ENCODE peak calls at places on chromosomes 13 and 19, in four cellular contexts. One of them, this sample, is unnamed.

GRCh38 chr13:46552302-46552680 is 679 bp upstream of the LRCH1 start:
- DNase-seq in NAMALWA: no peak
- DNase-seq in dorsolateral prefrontal cortex: no peak
- DNase-seq in NCI-H1092: no peak
- DNase-seq in this sample: no peak

GRCh38 chr19:7426986-7427385 is 61.8 kb downstream of the PEX11G start:
- DNase-seq in dorsolateral prefrontal cortex: no peak
- DNase-seq in NCI-H1092: no peak
- DNase-seq in NAMALWA: no peak
- DNase-seq in this sample: no peak

GRCh38 chr13:20699715-20700114 is 3.8 kb upstream of the IL17D start:
- DNase-seq in NCI-H1092: no peak
- DNase-seq in NAMALWA: no peak
- DNase-seq in dorsolateral prefrontal cortex: no peak
- DNase-seq in this sample: no peak

GRCh38 chr13:32212420-32212819 is 102.7 kb downstream of the ZAR1L start:
- DNase-seq in NAMALWA: no peak
- DNase-seq in NCI-H1092: no peak
- DNase-seq in dorsolateral prefrontal cortex: no peak
- DNase-seq in this sample: no peak

GRCh38 chr13:51858433-51859247 is 3.1 kb upstream of the CCDC70 start:
- DNase-seq in dorsolateral prefrontal cortex: no peak
- DNase-seq in NCI-H1092: no peak
- DNase-seq in NAMALWA: no peak
- DNase-seq in this sample: no peak

GRCh38 chr19:49057636-49058234 is at the start of gene CGB7:
- DNase-seq in dorsolateral prefrontal cortex: no peak
- DNase-seq in NCI-H1092: no peak
- DNase-seq in NAMALWA: no peak
- DNase-seq in this sample: no peak

GRCh38 chr19:51009061-51009891 is 7.9 kb upstream of the KLK8 start:
- DNase-seq in dorsolateral prefrontal cortex: no peak
- DNase-seq in NCI-H1092: no peak
- DNase-seq in NAMALWA: no peak
- DNase-seq in this sample: no peak

GRCh38 chr13:56909896-56910600 is 230.7 kb upstream of the PRR20A start:
- DNase-seq in NCI-H1092: no peak
- DNase-seq in dorsolateral prefrontal cortex: peak
- DNase-seq in NAMALWA: no peak
- DNase-seq in this sample: no peak

GRCh38 chr13:67390462-67391093 is 160.4 kb upstream of the PCDH9 start:
- DNase-seq in NAMALWA: no peak
- DNase-seq in NCI-H1092: no peak
- DNase-seq in dorsolateral prefrontal cortex: no peak
- DNase-seq in this sample: no peak

GRCh38 chr13:110874508-110874960 is 40.3 kb downstream of the ANKRD10 start:
- DNase-seq in NAMALWA: no peak
- DNase-seq in dorsolateral prefrontal cortex: peak
- DNase-seq in NCI-H1092: peak
- DNase-seq in this sample: peak

GRCh38 chr13:111976474-111977183 is 90.3 kb upstream of the SOX1 start:
- DNase-seq in dorsolateral prefrontal cortex: no peak
- DNase-seq in NCI-H1092: no peak
- DNase-seq in NAMALWA: no peak
- DNase-seq in this sample: no peak

GRCh38 chr13:39566216-39566869 is 36.6 kb downstream of the LHFPL6 start:
- DNase-seq in dorsolateral prefrontal cortex: no peak
- DNase-seq in NCI-H1092: no peak
- DNase-seq in NAMALWA: no peak
- DNase-seq in this sample: no peak

GRCh38 chr19:44685877-44686276 is 13.1 kb upstream of the CEACAM16 start:
- DNase-seq in NAMALWA: no peak
- DNase-seq in dorsolateral prefrontal cortex: no peak
- DNase-seq in NCI-H1092: no peak
- DNase-seq in this sample: no peak

GRCh38 chr19:29658221-29658991 is 6.9 kb upstream of the PLEKHF1 start:
- DNase-seq in NAMALWA: no peak
- DNase-seq in dorsolateral prefrontal cortex: no peak
- DNase-seq in NCI-H1092: no peak
- DNase-seq in this sample: no peak

GRCh38 chr19:18310966-18311365 is 11.9 kb downstream of the LSM4 start:
- DNase-seq in dorsolateral prefrontal cortex: no peak
- DNase-seq in NCI-H1092: no peak
- DNase-seq in NAMALWA: no peak
- DNase-seq in this sample: no peak

GRCh38 chr19:45779231-45780145 is 2.8 kb downstream of the DMPK start:
- DNase-seq in NCI-H1092: peak
- DNase-seq in NAMALWA: peak
- DNase-seq in dorsolateral prefrontal cortex: no peak
- DNase-seq in this sample: no peak

GRCh38 chr13:108425056-108425455 is 155.5 kb downstream of the TNFSF13B start:
- DNase-seq in dorsolateral prefrontal cortex: no peak
- DNase-seq in NAMALWA: no peak
- DNase-seq in NCI-H1092: no peak
- DNase-seq in this sample: no peak

GRCh38 chr19:43807651-43808050 is 5.4 kb upstream of the LYPD5 start:
- DNase-seq in dorsolateral prefrontal cortex: no peak
- DNase-seq in NAMALWA: no peak
- DNase-seq in NCI-H1092: no peak
- DNase-seq in this sample: no peak

GRCh38 chr13:98180092-98180491 is 3.0 kb upstream of the RNF113B start:
- DNase-seq in dorsolateral prefrontal cortex: no peak
- DNase-seq in NAMALWA: no peak
- DNase-seq in NCI-H1092: no peak
- DNase-seq in this sample: no peak

GRCh38 chr19:46347985-46348384 is 1.1 kb downstream of the PPP5C start:
- DNase-seq in dorsolateral prefrontal cortex: no peak
- DNase-seq in NCI-H1092: no peak
- DNase-seq in NAMALWA: no peak
- DNase-seq in this sample: no peak

GRCh38 chr19:3006075-3006767 is 22.9 kb downstream of the TLE2 start:
- DNase-seq in NAMALWA: peak
- DNase-seq in dorsolateral prefrontal cortex: no peak
- DNase-seq in NCI-H1092: no peak
- DNase-seq in this sample: no peak

GRCh38 chr19:6519289-6519688 is 11.5 kb upstream of the TNFSF9 start:
- DNase-seq in NAMALWA: no peak
- DNase-seq in dorsolateral prefrontal cortex: no peak
- DNase-seq in NCI-H1092: no peak
- DNase-seq in this sample: no peak

GRCh38 chr19:18438331-18439024 is 545 bp upstream of the ISYNA1 start:
- DNase-seq in NAMALWA: no peak
- DNase-seq in dorsolateral prefrontal cortex: no peak
- DNase-seq in NCI-H1092: no peak
- DNase-seq in this sample: no peak

GRCh38 chr13:51152713-51153112 is 41.6 kb upstream of the C13orf42 start:
- DNase-seq in NAMALWA: no peak
- DNase-seq in dorsolateral prefrontal cortex: no peak
- DNase-seq in NCI-H1092: no peak
- DNase-seq in this sample: no peak

GRCh38 chr13:20349564-20350379 is 117.7 kb upstream of the GJB6 start:
- DNase-seq in NAMALWA: no peak
- DNase-seq in NCI-H1092: no peak
- DNase-seq in dorsolateral prefrontal cortex: no peak
- DNase-seq in this sample: no peak

GRCh38 chr13:42794572-42795275 is 13.3 kb downstream of the FAM216B start:
- DNase-seq in dorsolateral prefrontal cortex: no peak
- DNase-seq in NCI-H1092: no peak
- DNase-seq in NAMALWA: no peak
- DNase-seq in this sample: no peak

GRCh38 chr19:54329476-54330165 is 9.3 kb downstream of the LILRA4 start:
- DNase-seq in NCI-H1092: no peak
- DNase-seq in dorsolateral prefrontal cortex: no peak
- DNase-seq in NAMALWA: no peak
- DNase-seq in this sample: no peak

GRCh38 chr13:27131202-27131623 is 40.4 kb downstream of the USP12 start:
- DNase-seq in NAMALWA: peak
- DNase-seq in dorsolateral prefrontal cortex: no peak
- DNase-seq in NCI-H1092: no peak
- DNase-seq in this sample: no peak

GRCh38 chr19:29878973-29879654 is 62.9 kb upstream of the URI1 start:
- DNase-seq in NCI-H1092: no peak
- DNase-seq in NAMALWA: peak
- DNase-seq in dorsolateral prefrontal cortex: peak
- DNase-seq in this sample: no peak

GRCh38 chr13:79382545-79383275 is 23.3 kb downstream of the RBM26 start:
- DNase-seq in dorsolateral prefrontal cortex: no peak
- DNase-seq in NAMALWA: peak
- DNase-seq in NCI-H1092: no peak
- DNase-seq in this sample: no peak

GRCh38 chr13:112588490-112589297 is 741 bp upstream of the TUBGCP3 start:
- DNase-seq in NCI-H1092: no peak
- DNase-seq in dorsolateral prefrontal cortex: no peak
- DNase-seq in NAMALWA: peak
- DNase-seq in this sample: no peak

GRCh38 chr13:45219938-45220375 is 19.1 kb upstream of the KCTD4 start:
- DNase-seq in dorsolateral prefrontal cortex: no peak
- DNase-seq in NCI-H1092: no peak
- DNase-seq in NAMALWA: no peak
- DNase-seq in this sample: no peak